ENCODE peak calls at places on chromosome 4, in seven cellular contexts. Q is fibroblast of villous mesenchyme, U is lower leg skin, X is ovary, Y is fibroblast of mammary gland, C is nephron progenitor cell, E is PC-3. S is an unnamed sample.

GRCh38 chr4:153465145-153465544 is 1.0 kb upstream of the TMEM131L start:
- DNase-seq in Q (no peak), E (no peak), X (no peak), U (no peak), C (no peak), Y (no peak), S (no peak)

GRCh38 chr4:76341063-76341462 is 34.5 kb downstream of the STBD1 start:
- DNase-seq in X (no peak), U (no peak), C (no peak), Q (peak; percentile 62), Y (peak; percentile 63), E (peak; percentile 35), S (peak; percentile 81)

GRCh38 chr4:77376788-77377460 is 219.9 kb downstream of the CCNG2 start:
- DNase-seq in X (no peak), E (no peak), U (no peak), Q (no peak), C (no peak), Y (no peak), S (no peak)

GRCh38 chr4:157170321-157170720 is 50.2 kb upstream of the GRIA2 start:
- DNase-seq in C (no peak), E (no peak), X (no peak), U (no peak), Q (no peak), Y (peak; percentile 35), S (peak; percentile 4)

GRCh38 chr4:13544556-13545393 is 467 bp upstream of the NKX3-2 start:
- DNase-seq in E (peak; percentile 68), C (peak; percentile 90), X (no peak), Q (peak; percentile 77), Y (peak; percentile 50), U (peak; percentile 85), S (peak; percentile 69)

GRCh38 chr4:99507762-99508161 is 3.1 kb upstream of the C4orf17 start:
- DNase-seq in X (no peak), U (no peak), C (no peak), Q (no peak), Y (no peak), E (peak; percentile 17), S (no peak)

GRCh38 chr4:6250235-6250983 is 19.2 kb upstream of the WFS1 start:
- DNase-seq in U (no peak), X (no peak), Y (peak; percentile 67), C (no peak), Q (peak; percentile 69), E (peak; percentile 85), S (peak; percentile 80)

GRCh38 chr4:14269824-14270223 is 642.3 kb upstream of the BOD1L1 start:
- DNase-seq in Q (no peak), C (no peak), X (no peak), E (no peak), Y (no peak), U (no peak), S (no peak)

GRCh38 chr4:80172203-80172602 is 25.1 kb upstream of the PRDM8 start:
- DNase-seq in Q (no peak), X (no peak), U (no peak), E (no peak), Y (no peak), C (no peak), S (no peak)

GRCh38 chr4:20944451-20944850 is 244.2 kb downstream of the PACRGL start:
- DNase-seq in U (no peak), C (no peak), Q (no peak), Y (no peak), E (no peak), X (no peak), S (no peak)

GRCh38 chr4:6198768-6199343 is 1.5 kb downstream of the JAKMIP1 start:
- DNase-seq in Y (no peak), X (no peak), C (peak; percentile 31), E (no peak), Q (peak; percentile 2), U (peak; percentile 69), S (no peak)

GRCh38 chr4:118772149-118773081 is 63.5 kb downstream of the SEC24D start:
- DNase-seq in U (no peak), X (no peak), E (peak; percentile 58), Y (peak; percentile 74), C (no peak), Q (peak; percentile 66), S (peak; percentile 82)

GRCh38 chr4:186723207-186724047 is at the start of gene FAT1:
- DNase-seq in C (peak; percentile 82), U (peak; percentile 90), Y (peak; percentile 72), X (peak; percentile 79), Q (peak; percentile 87), E (peak; percentile 72), S (peak; percentile 86)

GRCh38 chr4:64713256-64713840 is 304.1 kb upstream of the TECRL start:
- DNase-seq in X (no peak), E (peak; percentile 81), Q (peak; percentile 1), U (no peak), Y (peak; percentile 30), C (no peak), S (peak; percentile 35)

GRCh38 chr4:87073570-87074470 is 139.0 kb downstream of the AFF1 start:
- DNase-seq in E (peak; percentile 79), Q (no peak), U (no peak), C (no peak), X (no peak), Y (no peak), S (no peak)

GRCh38 chr4:46425775-46426400 is 36.0 kb upstream of the GABRA2 start:
- DNase-seq in Y (peak; percentile 75), C (no peak), E (peak; percentile 22), U (no peak), X (no peak), Q (peak; percentile 62), S (peak; percentile 92)

GRCh38 chr4:4734425-4734824 is 125.0 kb upstream of the MSX1 start:
- DNase-seq in Q (no peak), X (no peak), U (peak; percentile 78), C (no peak), Y (no peak), E (no peak), S (no peak)

GRCh38 chr4:138267835-138268234 is 25.7 kb upstream of the SLC7A11 start:
- DNase-seq in Q (peak; percentile 26), X (no peak), C (no peak), Y (no peak), E (no peak), U (no peak), S (no peak)

GRCh38 chr4:40492747-40493146 is 136.9 kb downstream of the RBM47 start:
- DNase-seq in E (no peak), U (no peak), Q (no peak), X (no peak), Y (no peak), C (no peak), S (no peak)

GRCh38 chr4:2058264-2059033 is 678 bp upstream of the NAT8L start:
- DNase-seq in C (peak; percentile 59), Q (no peak), E (no peak), Y (no peak), X (no peak), U (no peak), S (no peak)

GRCh38 chr4:157014621-157015591 is 43.3 kb upstream of the PDGFC start:
- DNase-seq in E (peak; percentile 69), Y (peak; percentile 93), X (no peak), U (no peak), Q (peak; percentile 87), C (no peak), S (peak; percentile 91)

GRCh38 chr4:158371158-158371557 is 150.5 kb upstream of the RXFP1 start:
- DNase-seq in X (no peak), U (no peak), C (no peak), Y (peak; percentile 49), Q (no peak), E (peak; percentile 50), S (peak; percentile 75)

GRCh38 chr4:122300776-122301175 is 78.0 kb upstream of the ADAD1 start:
- DNase-seq in E (no peak), X (no peak), Y (no peak), Q (no peak), U (no peak), C (no peak), S (no peak)
- TF ChIP-seq CTCF in E (peak; percentile 34), X (no peak), Y (peak; percentile 30), Q (peak; percentile 19), U (no peak), C (peak; percentile 24), S (peak; percentile 37)

GRCh38 chr4:17618926-17619325 is 4.5 kb downstream of the MED28 start:
- DNase-seq in X (no peak), Q (no peak), U (no peak), E (no peak), Y (peak; percentile 20), C (no peak), S (no peak)

GRCh38 chr4:17623451-17624001 is 9.1 kb downstream of the MED28 start:
- DNase-seq in Y (peak; percentile 88), C (no peak), X (no peak), Q (no peak), E (no peak), U (no peak), S (no peak)

GRCh38 chr4:17614416-17615299 is at the start of gene MED28:
- DNase-seq in X (peak; percentile 97), C (peak; percentile 96), E (peak; percentile 90), Q (peak; percentile 96), U (peak; percentile 99), Y (peak; percentile 95), S (peak; percentile 97)

GRCh38 chr4:17616283-17616682 is 1.8 kb downstream of the MED28 start:
- DNase-seq in E (no peak), Y (no peak), C (no peak), Q (no peak), U (no peak), X (no peak), S (no peak)

GRCh38 chr4:17619416-17620105 is 5.1 kb downstream of the MED28 start:
- DNase-seq in U (no peak), Y (peak; percentile 88), E (peak; percentile 34), C (no peak), Q (peak; percentile 26), X (no peak), S (peak; percentile 16)
- TF ChIP-seq CTCF in U (no peak), Y (no peak), E (no peak), C (no peak), Q (no peak), X (no peak), S (no peak)

DNA sequence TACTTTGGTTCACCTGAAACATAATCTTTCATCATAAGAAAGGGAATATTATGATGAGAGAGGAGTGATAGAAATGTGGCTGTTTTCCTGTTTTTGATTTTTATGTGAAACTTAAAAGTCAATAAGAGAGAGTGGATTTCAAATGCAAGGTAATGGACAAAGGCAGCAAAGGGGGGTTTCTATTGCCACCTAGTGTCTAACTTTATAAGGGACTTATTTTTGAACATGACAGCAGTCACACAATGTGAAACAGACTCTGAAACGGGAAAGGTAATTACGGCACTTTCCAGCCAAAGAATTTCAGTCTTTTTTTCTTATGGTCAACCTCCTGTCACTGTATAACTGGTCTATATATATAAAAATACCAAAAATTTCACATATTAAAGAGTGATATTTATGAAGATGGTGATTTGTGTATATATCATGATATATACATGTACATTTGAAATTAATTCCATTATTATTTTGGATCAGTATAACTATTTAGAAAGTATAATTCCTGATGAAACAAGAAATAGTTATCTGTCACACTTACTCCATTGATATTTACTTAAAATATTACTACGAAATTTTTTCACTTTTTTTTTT is 127.1 kb downstream of the FBXO8 start:
- DNase-seq in C (no peak), Q (peak; percentile 84), U (no peak), E (peak; percentile 49), X (no peak), Y (peak; percentile 76), S (peak; percentile 81)
- TF ChIP-seq CTCF in C (peak; percentile 80), Q (peak; percentile 77), U (no peak), E (peak; percentile 65), X (peak; percentile 60), Y (peak; percentile 83), S (peak; percentile 80)

DNA sequence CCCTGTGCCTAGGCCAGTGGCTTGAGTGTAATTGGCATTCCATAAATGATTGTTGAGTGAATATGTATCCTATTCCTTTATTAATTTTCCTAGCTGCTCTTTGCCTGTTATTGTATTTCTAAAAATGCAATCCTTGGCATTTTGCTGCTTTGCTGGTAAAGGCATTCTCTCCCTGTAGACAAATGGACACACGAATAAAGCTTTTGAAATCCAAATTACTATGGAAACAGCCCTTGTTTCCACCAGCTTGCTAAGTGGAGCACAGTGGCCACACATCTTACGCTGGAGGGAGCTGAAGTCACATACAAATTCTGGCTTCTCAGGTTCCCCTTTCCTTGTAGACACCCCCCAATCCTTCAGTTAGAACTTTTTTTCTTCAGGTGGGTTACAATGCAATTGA is 66.3 kb downstream of the AGA start:
- DNase-seq in X (no peak), E (no peak), Y (no peak), C (no peak), U (no peak), Q (no peak), S (no peak)
- TF ChIP-seq CTCF in X (no peak), E (no peak), Y (no peak), C (no peak), U (no peak), Q (no peak), S (no peak)

S was measured in fibroblast of pulmonary artery.